ENCODE peak calls at places on chromosomes 13 and 19, in five cellular contexts. N, B, G, P and M are unnamed samples.

GRCh38 chr13:102648046-102648445 is 46.8 kb downstream of the METTL21C start:
- DNase-seq in G (no peak), N (no peak), P (no peak), B (no peak), M (no peak)

GRCh38 chr19:6610934-6611370 is 20.0 kb upstream of the CD70 start:
- DNase-seq in P (no peak), B (no peak), N (peak; percentile 40), G (no peak), M (no peak)

GRCh38 chr19:17679526-17680234 is 8.5 kb downstream of the UNC13A start:
- DNase-seq in N (no peak), B (peak; percentile 66), G (no peak), P (no peak), M (no peak)

GRCh38 chr19:46629546-46630025 is 4.7 kb upstream of the PTGIR start:
- DNase-seq in B (no peak), N (no peak), G (no peak), P (no peak), M (no peak)

GRCh38 chr19:46745521-46746280 is at the start of gene FKRP:
- DNase-seq in P (no peak), G (no peak), N (no peak), B (no peak), M (no peak)

GRCh38 chr13:100675660-100676129 is 1.1 kb upstream of the TMTC4 start:
- DNase-seq in B (no peak), P (no peak), N (no peak), G (no peak), M (peak; percentile 16)

GRCh38 chr19:1650627-1651009 is 1.8 kb downstream of the TCF3 start:
- DNase-seq in N (no peak), B (no peak), G (no peak), P (no peak), M (peak; percentile 8)

GRCh38 chr19:2478324-2478755 is 2.4 kb downstream of the GADD45B start:
- DNase-seq in B (peak; percentile 72), G (peak; percentile 71), P (peak; percentile 75), N (no peak), M (peak; percentile 79)

GRCh38 chr13:100633461-100633860 is 41.1 kb downstream of the TMTC4 start:
- DNase-seq in N (no peak), G (no peak), P (no peak), B (no peak), M (no peak)

GRCh38 chr19:55028757-55029156 is 9.3 kb downstream of the GP6 start:
- DNase-seq in B (no peak), P (no peak), N (no peak), G (no peak), M (no peak)

GRCh38 chr19:38361633-38362075 is 12.7 kb upstream of the PSMD8 start:
- DNase-seq in P (peak; percentile 34), N (peak; percentile 73), G (peak; percentile 49), B (peak; percentile 91), M (peak; percentile 62)

GRCh38 chr13:30112602-30113435 is 194.5 kb downstream of the KATNAL1 start:
- DNase-seq in G (peak; percentile 86), N (peak; percentile 61), B (peak; percentile 87), P (peak; percentile 71), M (peak; percentile 89)

GRCh38 chr13:111659842-111660241 is 339.4 kb downstream of the TEX29 start:
- DNase-seq in G (no peak), B (peak; percentile 26), P (no peak), N (no peak), M (no peak)

GRCh38 chr19:33241530-33242101 is 16.0 kb upstream of the SLC7A10 start:
- DNase-seq in N (no peak), P (no peak), G (peak; percentile 28), B (peak; percentile 72), M (peak; percentile 58)

GRCh38 chr13:25860862-25861261 is 191.0 kb downstream of the SHISA2 start:
- DNase-seq in B (no peak), N (no peak), G (no peak), P (no peak), M (no peak)

GRCh38 chr13:73096173-73097117 is 37.6 kb downstream of the KLF5 start:
- DNase-seq in P (no peak), B (no peak), G (no peak), N (no peak), M (no peak)

GRCh38 chr13:37208052-37208451 is 102.6 kb upstream of the CSNK1A1L start:
- DNase-seq in B (no peak), G (no peak), P (no peak), N (no peak), M (no peak)

GRCh38 chr19:46963093-46963734 is 56.4 kb upstream of the NPAS1 start:
- DNase-seq in G (no peak), P (no peak), N (no peak), B (no peak), M (no peak)

GRCh38 chr19:17803264-17803896 is 8.4 kb downstream of the B3GNT3 start:
- DNase-seq in P (peak; percentile 16), N (no peak), G (no peak), B (no peak), M (no peak)

GRCh38 chr13:98689347-98689968 is 63.0 kb downstream of the SLC15A1 start:
- DNase-seq in G (no peak), B (no peak), N (no peak), P (no peak), M (no peak)

GRCh38 chr13:90008707-90009149 is 1338.8 kb upstream of the MIR17HG start:
- DNase-seq in P (no peak), B (peak; percentile 42), N (no peak), G (no peak), M (no peak)

GRCh38 chr13:86946734-86947133 is 724.4 kb upstream of the SLITRK5 start:
- DNase-seq in B (no peak), P (no peak), N (no peak), G (no peak), M (no peak)

GRCh38 chr13:98490866-98491265 is 86.0 kb downstream of the STK24 start:
- DNase-seq in B (no peak), G (no peak), P (no peak), N (no peak), M (no peak)

GRCh38 chr19:49758292-49758691 is 4.8 kb downstream of the TSKS start:
- DNase-seq in P (no peak), N (no peak), B (no peak), G (no peak), M (no peak)

GRCh38 chr13:80339841-80340642 is 884 bp downstream of the SPRY2 start:
- DNase-seq in N (no peak), B (peak; percentile 61), G (peak; percentile 28), P (peak; percentile 48), M (peak; percentile 86)

GRCh38 chr19:50002386-50002960 is 22.7 kb downstream of the VRK3 start:
- DNase-seq in P (no peak), N (no peak), G (no peak), B (no peak), M (no peak)

GRCh38 chr19:39202998-39203355 is 1.1 kb downstream of the SYCN start:
- DNase-seq in P (no peak), N (no peak), G (no peak), B (no peak), M (no peak)

GRCh38 chr19:51111606-51112005 is 3.4 kb upstream of the CTU1 start:
- DNase-seq in B (no peak), P (no peak), G (no peak), N (peak; percentile 40), M (no peak)

GRCh38 chr19:43551399-43552197 is 18.6 kb downstream of the ZNF575 start:
- DNase-seq in N (no peak), P (no peak), B (no peak), G (no peak), M (no peak)

GRCh38 chr13:81577601-81578000 is 1236.7 kb upstream of the SPRY2 start:
- DNase-seq in G (no peak), N (no peak), P (no peak), B (no peak), M (no peak)

GRCh38 chr19:54670576-54671347 is 8.0 kb downstream of the LILRB4 start:
- DNase-seq in G (no peak), P (no peak), B (no peak), N (no peak), M (no peak)

GRCh38 chr13:27372896-27373295 is 51.5 kb upstream of the GTF3A start:
- DNase-seq in N (no peak), P (no peak), G (no peak), B (no peak), M (peak; percentile 72)

GRCh38 chr19:928471-929259 is 2.8 kb downstream of the ARID3A start:
- DNase-seq in B (no peak), P (peak; percentile 35), G (no peak), N (no peak), M (no peak)

GRCh38 chr13:111245781-111246384 is 74.6 kb upstream of the TEX29 start:
- DNase-seq in B (no peak), P (no peak), N (no peak), G (no peak), M (no peak)

GRCh38 chr19:55131421-55131820 is 14.0 kb upstream of the PPP1R12C start:
- DNase-seq in N (no peak), G (no peak), P (no peak), B (no peak), M (no peak)

GRCh38 chr19:41376998-41377365 is 649 bp downstream of the TMEM91 start:
- DNase-seq in G (no peak), N (no peak), P (no peak), B (no peak), M (no peak)
- H3K4me3 ChIP-seq in G (peak overlapping the region; percentile 44), N (no peak overlapping the region), P (peak overlapping the region; percentile 68), B (peak overlapping the region; percentile 71), M (peak overlapping the region; percentile 51)

GRCh38 chr13:110137677-110138008 is 169.3 kb downstream of the COL4A1 start:
- DNase-seq in G (no peak), N (peak; percentile 35), P (peak; percentile 70), B (no peak), M (peak; percentile 18)
- H3K27ac ChIP-seq in G (peak overlapping the region; percentile 26), N (peak overlapping the region; percentile 36), P (peak overlapping the region; percentile 91), B (no peak overlapping the region), M (no peak overlapping the region)

GRCh38 chr19:36747750-36748149 is 24.9 kb downstream of the ZNF850 start:
- DNase-seq in P (no peak), N (no peak), G (no peak), B (no peak), M (no peak)
- H3K9me3 ChIP-seq in P (peaks cover 91% of the 10 kb centered on the region), N (peaks cover 45% of the 10 kb centered on the region), G (peaks cover 5% of the 10 kb centered on the region), B (peaks cover 79% of the 10 kb centered on the region), M (peaks cover 5% of the 10 kb centered on the region)

DNA sequence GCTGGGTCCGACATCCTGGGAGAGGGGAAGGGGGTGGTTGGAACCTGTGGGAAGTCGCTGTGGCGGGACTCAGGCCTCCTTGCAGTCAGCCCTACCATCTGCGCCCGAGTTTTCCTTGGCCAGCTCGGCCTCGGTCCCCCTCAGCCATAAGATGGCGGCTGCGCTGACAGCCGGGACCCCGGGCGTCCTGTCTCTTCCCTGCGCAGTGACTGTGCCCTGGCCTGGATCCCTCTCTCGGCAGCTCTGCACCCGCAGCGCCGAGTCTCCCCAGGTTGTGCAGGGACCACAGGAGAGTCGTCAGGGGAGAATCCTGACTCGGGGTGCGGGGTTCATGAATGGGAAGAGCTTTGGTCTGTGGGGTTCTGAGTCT is 345 bp downstream of the ZNF257 start:
- DNase-seq in N (no peak), G (no peak), P (no peak), B (no peak), M (no peak)
- H3K4me3 ChIP-seq in N (no peak overlapping the region), G (peak overlapping the region; percentile 76), P (peak overlapping the region; percentile 40), B (no peak overlapping the region), M (peak overlapping the region; percentile 2)